ENCODE peak calls at places on chromosome 12, in nine cellular contexts. Y, E, P, S, Z, I, H, D and K are unnamed samples.

GRCh38 chr12:31951939-31952338 is 7.3 kb upstream of the RESF1 start:
- DNase-seq in H (no peak), P (no peak), E (no peak), Z (no peak), D (no peak), I (no peak), S (no peak), Y (no peak), K (no peak)

GRCh38 chr12:76356094-76356493 is 7.9 kb upstream of the BBS10 start:
- DNase-seq in S (no peak), H (no peak), D (no peak), Z (no peak), E (no peak), Y (no peak), P (no peak), I (no peak), K (no peak)

GRCh38 chr12:65853489-65854157 is 29.3 kb downstream of the HMGA2 start:
- DNase-seq in E (no peak), Y (no peak), H (peak), I (no peak), Z (no peak), P (no peak), D (no peak), S (no peak), K (peak)

GRCh38 chr12:88566430-88566829 is 13.8 kb downstream of the KITLG start:
- DNase-seq in P (no peak), Z (no peak), D (no peak), E (no peak), H (no peak), Y (peak), S (no peak), I (no peak), K (no peak)

GRCh38 chr12:108235231-108235959 is 103.7 kb downstream of the CMKLR1 start:
- DNase-seq in D (no peak), S (no peak), Y (no peak), H (no peak), P (no peak), I (no peak), E (no peak), Z (no peak), K (no peak)

GRCh38 chr12:64387201-64387816 is 3.2 kb downstream of the C12orf56 start:
- DNase-seq in D (no peak), Z (no peak), Y (peak), H (no peak), E (no peak), P (peak), I (no peak), S (no peak), K (peak)

GRCh38 chr12:132954471-132955048 is 1.5 kb downstream of the ZNF605 start:
- DNase-seq in H (no peak), S (no peak), Y (peak), I (no peak), P (no peak), D (no peak), E (no peak), Z (no peak), K (peak)

GRCh38 chr12:17527021-17527420 is 563.0 kb downstream of the RERGL start:
- DNase-seq in Z (no peak), I (no peak), H (no peak), S (no peak), D (no peak), E (no peak), P (no peak), Y (no peak), K (no peak)

GRCh38 chr12:27291862-27292261 is 40.8 kb upstream of the BMAL2 start:
- DNase-seq in I (no peak), Y (no peak), D (no peak), S (no peak), H (no peak), Z (no peak), P (no peak), E (no peak), K (no peak)